ENCODE peak calls at places on chromosomes 5 and 9, in four cellular contexts. W is OCI-LY7; O is effector memory CD4-positive, alpha-beta T cell; X is Caco-2. Y is an unnamed sample. For H3K4me1, the result is how much of the 10 kb centered on the place peaks cover.

GRCh38 chr5:61525573-61526142 is 193.6 kb downstream of the ZSWIM6 start:
- DNase-seq in W (no peak), X (peak), O (no peak), Y (peak)

GRCh38 chr9:4519604-4520003 is 29.3 kb downstream of the SLC1A1 start:
- DNase-seq in O (no peak), W (no peak), X (no peak), Y (no peak)

GRCh38 chr9:106860731-106861584 is 2.0 kb upstream of the ZNF462 start:
- DNase-seq in X (no peak), W (no peak), O (no peak), Y (peak)

GRCh38 chr5:77167695-77168111 is 42.8 kb upstream of the PDE8B start:
- DNase-seq in X (no peak), O (no peak), W (no peak), Y (peak)

GRCh38 chr5:3155029-3155428 is 403.6 kb upstream of the IRX2 start:
- DNase-seq in O (no peak), X (no peak), W (no peak), Y (no peak)

GRCh38 chr9:109355564-109356297 is 34.9 kb upstream of the EPB41L4B start:
- DNase-seq in W (no peak), X (no peak), O (no peak), Y (no peak)

GRCh38 chr9:94127806-94128205 is 43.5 kb downstream of the PTPDC1 start:
- DNase-seq in X (no peak), O (no peak), W (no peak), Y (no peak)

GRCh38 chr5:69493235-69493925 is 790 bp downstream of the OCLN start:
- DNase-seq in O (no peak), W (no peak), X (peak), Y (peak)

GRCh38 chr5:72501475-72501874 is 5.7 kb downstream of the ZNF366 start:
- DNase-seq in W (no peak), O (no peak), X (no peak), Y (no peak)

GRCh38 chr5:72505026-72505425 is 2.2 kb downstream of the ZNF366 start:
- DNase-seq in W (no peak), O (no peak), X (no peak), Y (no peak)

GRCh38 chr5:72506150-72506549 is 1.1 kb downstream of the ZNF366 start:
- DNase-seq in O (no peak), X (no peak), W (no peak), Y (no peak)

GRCh38 chr5:72505539-72505938 is 1.7 kb downstream of the ZNF366 start:
- DNase-seq in W (no peak), X (no peak), O (no peak), Y (no peak)

GRCh38 chr5:72503888-72504491 is 3.2 kb downstream of the ZNF366 start:
- DNase-seq in W (no peak), O (no peak), X (no peak), Y (peak)
- H3K4me1 ChIP-seq in W (under half), O (under half), X (under half), Y (under half)

GRCh38 chr5:68260455-68260854 is 44.9 kb downstream of the PIK3R1 start:
- DNase-seq in W (no peak), X (no peak), O (no peak), Y (no peak)
- H3K4me1 ChIP-seq in W (under half), X (under half), O (half or more), Y (under half)

GRCh38 chr9:134391319-134392231 is 65.3 kb downstream of the RXRA start:
- DNase-seq in W (no peak), X (no peak), O (peak), Y (no peak)
- H3K4me1 ChIP-seq in W (under half), X (under half), O (half or more), Y (under half)

GRCh38 chr5:72464071-72464470 is 43.1 kb downstream of the ZNF366 start:
- DNase-seq in W (no peak), X (no peak), O (no peak), Y (no peak)
- H3K4me1 ChIP-seq in W (under half), X (under half), O (under half), Y (under half)

GRCh38 chr5:173303878-173304590 is 24.2 kb downstream of the STC2 start:
- DNase-seq in O (no peak), W (no peak), X (peak), Y (peak)
- H3K4me1 ChIP-seq in O (under half), W (under half), X (under half), Y (under half)

GRCh38 chr9:105291938-105292337 is 47.5 kb downstream of the SLC44A1 start:
- DNase-seq in W (no peak), O (no peak), X (no peak), Y (no peak)
- H3K4me1 ChIP-seq in W (under half), O (under half), X (under half), Y (half or more)

Y was measured in PC-9.